ENCODE peak calls at places on chromosomes 6 and 20, in six cellular contexts. One of them, this sample, is unnamed.
A peak's percentile ranks its signal among the peaks of the same experiment; 100 is the strongest.

GRCh38 chr6:155080876-155081845 is 86.0 kb downstream of the TIAM2 start:
- DNase-seq in mesendoderm: no peak
- DNase-seq in mesenchymal stem cell: peak; percentile 37
- DNase-seq in H1: no peak
- DNase-seq in neuronal stem cell: no peak
- DNase-seq in IMR-90: peak; percentile 46
- DNase-seq in this sample: peak; percentile 58

GRCh38 chr20:3164043-3164762 is 4.5 kb upstream of the FASTKD5 start:
- DNase-seq in IMR-90: no peak
- DNase-seq in mesendoderm: no peak
- DNase-seq in neuronal stem cell: no peak
- DNase-seq in H1: no peak
- DNase-seq in mesenchymal stem cell: no peak
- DNase-seq in this sample: no peak

GRCh38 chr20:14632906-14633305 is 295.5 kb upstream of the FLRT3 start:
- DNase-seq in mesendoderm: peak; percentile 39
- DNase-seq in mesenchymal stem cell: no peak
- DNase-seq in H1: no peak
- DNase-seq in neuronal stem cell: no peak
- DNase-seq in IMR-90: no peak
- DNase-seq in this sample: no peak

GRCh38 chr20:33733654-33734576 is 2.1 kb downstream of the ZNF341 start:
- DNase-seq in mesenchymal stem cell: peak; percentile 87
- DNase-seq in mesendoderm: peak; percentile 87
- DNase-seq in H1: no peak
- DNase-seq in neuronal stem cell: no peak
- DNase-seq in IMR-90: peak; percentile 64
- DNase-seq in this sample: peak; percentile 82

GRCh38 chr20:14355791-14356190 is 18.4 kb upstream of the FLRT3 start:
- DNase-seq in H1: no peak
- DNase-seq in neuronal stem cell: no peak
- DNase-seq in IMR-90: no peak
- DNase-seq in mesenchymal stem cell: no peak
- DNase-seq in mesendoderm: peak; percentile 80
- DNase-seq in this sample: peak; percentile 37

GRCh38 chr6:34616230-34616591 is 60.1 kb upstream of the SPDEF start:
- DNase-seq in mesendoderm: no peak
- DNase-seq in mesenchymal stem cell: no peak
- DNase-seq in H1: no peak
- DNase-seq in neuronal stem cell: no peak
- DNase-seq in IMR-90: no peak
- DNase-seq in this sample: no peak

GRCh38 chr6:169843991-169844390 is 92.6 kb downstream of the ERMARD start:
- DNase-seq in IMR-90: no peak
- DNase-seq in H1: no peak
- DNase-seq in mesenchymal stem cell: no peak
- DNase-seq in neuronal stem cell: no peak
- DNase-seq in mesendoderm: no peak
- DNase-seq in this sample: no peak

GRCh38 chr20:58893355-58894151 is 41.0 kb downstream of the GNAS start:
- DNase-seq in mesenchymal stem cell: peak; percentile 62
- DNase-seq in H1: no peak
- DNase-seq in IMR-90: peak; percentile 34
- DNase-seq in neuronal stem cell: no peak
- DNase-seq in mesendoderm: no peak
- DNase-seq in this sample: peak; percentile 36

GRCh38 chr6:108555399-108556052 is 5.2 kb upstream of the FOXO3 start:
- DNase-seq in H1: no peak
- DNase-seq in neuronal stem cell: no peak
- DNase-seq in mesenchymal stem cell: no peak
- DNase-seq in IMR-90: no peak
- DNase-seq in mesendoderm: no peak
- DNase-seq in this sample: no peak

GRCh38 chr6:109055771-109056235 is 38.8 kb downstream of the SESN1 start:
- DNase-seq in mesenchymal stem cell: peak; percentile 32
- DNase-seq in H1: no peak
- DNase-seq in IMR-90: peak; percentile 41
- DNase-seq in mesendoderm: no peak
- DNase-seq in neuronal stem cell: no peak
- DNase-seq in this sample: no peak

GRCh38 chr6:81241717-81242116 is 510.8 kb downstream of the TENT5A start:
- DNase-seq in neuronal stem cell: no peak
- DNase-seq in mesendoderm: peak; percentile 33
- DNase-seq in mesenchymal stem cell: peak; percentile 38
- DNase-seq in H1: no peak
- DNase-seq in IMR-90: peak; percentile 49
- DNase-seq in this sample: peak; percentile 71

GRCh38 chr20:50144362-50144761 is 9.2 kb downstream of the PEDS1 start:
- DNase-seq in neuronal stem cell: no peak
- DNase-seq in IMR-90: peak; percentile 99
- DNase-seq in mesenchymal stem cell: peak; percentile 100
- DNase-seq in mesendoderm: peak; percentile 42
- DNase-seq in H1: no peak
- DNase-seq in this sample: peak; percentile 93

GRCh38 chr20:39880890-39881289 is 808.1 kb downstream of the MAFB start:
- DNase-seq in mesenchymal stem cell: no peak
- DNase-seq in H1: peak; percentile 9
- DNase-seq in IMR-90: no peak
- DNase-seq in neuronal stem cell: no peak
- DNase-seq in mesendoderm: peak; percentile 41
- DNase-seq in this sample: no peak

GRCh38 chr20:53707341-53708102 is 113.9 kb upstream of the ZNF217 start:
- DNase-seq in H1: no peak
- DNase-seq in mesendoderm: no peak
- DNase-seq in mesenchymal stem cell: peak; percentile 65
- DNase-seq in IMR-90: peak; percentile 66
- DNase-seq in neuronal stem cell: no peak
- DNase-seq in this sample: no peak

GRCh38 chr20:53900380-53900999 is 169.9 kb downstream of the BCAS1 start:
- DNase-seq in H1: no peak
- DNase-seq in mesendoderm: no peak
- DNase-seq in neuronal stem cell: no peak
- DNase-seq in mesenchymal stem cell: peak; percentile 95
- DNase-seq in IMR-90: peak; percentile 95
- DNase-seq in this sample: no peak

GRCh38 chr20:33910056-33910455 is 83.7 kb upstream of the RALY start:
- DNase-seq in IMR-90: peak; percentile 71
- DNase-seq in mesenchymal stem cell: peak; percentile 30
- DNase-seq in neuronal stem cell: no peak
- DNase-seq in mesendoderm: no peak
- DNase-seq in H1: no peak
- DNase-seq in this sample: no peak

GRCh38 chr6:16257999-16258708 is 19.8 kb downstream of the GMPR start:
- DNase-seq in neuronal stem cell: no peak
- DNase-seq in mesendoderm: peak; percentile 88
- DNase-seq in IMR-90: peak; percentile 17
- DNase-seq in mesenchymal stem cell: no peak
- DNase-seq in H1: no peak
- DNase-seq in this sample: peak; percentile 69

GRCh38 chr6:123415844-123416468 is 220.8 kb downstream of the TRDN start:
- DNase-seq in IMR-90: peak; percentile 37
- DNase-seq in neuronal stem cell: peak; percentile 47
- DNase-seq in mesendoderm: peak; percentile 69
- DNase-seq in H1: no peak
- DNase-seq in mesenchymal stem cell: peak; percentile 63
- DNase-seq in this sample: peak; percentile 36

GRCh38 chr20:2101057-2101934 is at the start of gene STK35:
- DNase-seq in H1: no peak
- DNase-seq in mesendoderm: peak; percentile 76
- DNase-seq in mesenchymal stem cell: no peak
- DNase-seq in neuronal stem cell: no peak
- DNase-seq in IMR-90: no peak
- DNase-seq in this sample: peak; percentile 51

GRCh38 chr20:34037121-34037520 is 43.4 kb downstream of the RALY start:
- DNase-seq in mesendoderm: peak; percentile 48
- DNase-seq in IMR-90: no peak
- DNase-seq in H1: no peak
- DNase-seq in neuronal stem cell: no peak
- DNase-seq in mesenchymal stem cell: no peak
- DNase-seq in this sample: no peak

GRCh38 chr6:116685437-116685993 is 4.5 kb downstream of the KPNA5 start:
- DNase-seq in H1: no peak
- DNase-seq in mesendoderm: no peak
- DNase-seq in IMR-90: no peak
- DNase-seq in mesenchymal stem cell: peak; percentile 16
- DNase-seq in neuronal stem cell: no peak
- DNase-seq in this sample: no peak

GRCh38 chr6:6491761-6492160 is 96.8 kb upstream of the LY86 start:
- DNase-seq in IMR-90: no peak
- DNase-seq in H1: no peak
- DNase-seq in mesendoderm: no peak
- DNase-seq in mesenchymal stem cell: no peak
- DNase-seq in neuronal stem cell: no peak
- DNase-seq in this sample: no peak

GRCh38 chr6:64258752-64259151 is 623.1 kb downstream of the PHF3 start:
- DNase-seq in H1: no peak
- DNase-seq in IMR-90: no peak
- DNase-seq in mesenchymal stem cell: no peak
- DNase-seq in neuronal stem cell: no peak
- DNase-seq in mesendoderm: no peak
- DNase-seq in this sample: no peak

GRCh38 chr6:34246563-34247391 is 2.0 kb downstream of the SMIM29 start:
- DNase-seq in IMR-90: peak; percentile 46
- DNase-seq in mesendoderm: peak; percentile 88
- DNase-seq in neuronal stem cell: no peak
- DNase-seq in H1: no peak
- DNase-seq in mesenchymal stem cell: peak; percentile 65
- DNase-seq in this sample: peak; percentile 19

GRCh38 chr6:32045811-32046449 is 7.7 kb downstream of the CYP21A2 start:
- DNase-seq in mesenchymal stem cell: peak; percentile 28
- DNase-seq in mesendoderm: no peak
- DNase-seq in IMR-90: no peak
- DNase-seq in neuronal stem cell: no peak
- DNase-seq in H1: no peak
- DNase-seq in this sample: no peak

GRCh38 chr20:11108102-11108842 is 434.5 kb upstream of the JAG1 start:
- DNase-seq in neuronal stem cell: no peak
- DNase-seq in H1: no peak
- DNase-seq in mesendoderm: peak; percentile 76
- DNase-seq in mesenchymal stem cell: no peak
- DNase-seq in IMR-90: peak; percentile 39
- DNase-seq in this sample: no peak

GRCh38 chr20:9838378-9839295 is at the start of gene PAK5:
- DNase-seq in IMR-90: peak; percentile 15
- DNase-seq in neuronal stem cell: peak; percentile 89
- DNase-seq in H1: peak; percentile 85
- DNase-seq in mesendoderm: peak; percentile 96
- DNase-seq in mesenchymal stem cell: peak; percentile 6
- DNase-seq in this sample: no peak

GRCh38 chr6:147660334-147661311 is 152.1 kb downstream of the SAMD5 start:
- DNase-seq in mesenchymal stem cell: no peak
- DNase-seq in H1: no peak
- DNase-seq in mesendoderm: no peak
- DNase-seq in IMR-90: no peak
- DNase-seq in neuronal stem cell: no peak
- DNase-seq in this sample: no peak

GRCh38 chr20:31811796-31812728 is 7.1 kb upstream of the MYLK2 start:
- DNase-seq in mesendoderm: no peak
- DNase-seq in mesenchymal stem cell: peak; percentile 83
- DNase-seq in IMR-90: peak; percentile 96
- DNase-seq in neuronal stem cell: no peak
- DNase-seq in H1: no peak
- DNase-seq in this sample: no peak

DNA sequence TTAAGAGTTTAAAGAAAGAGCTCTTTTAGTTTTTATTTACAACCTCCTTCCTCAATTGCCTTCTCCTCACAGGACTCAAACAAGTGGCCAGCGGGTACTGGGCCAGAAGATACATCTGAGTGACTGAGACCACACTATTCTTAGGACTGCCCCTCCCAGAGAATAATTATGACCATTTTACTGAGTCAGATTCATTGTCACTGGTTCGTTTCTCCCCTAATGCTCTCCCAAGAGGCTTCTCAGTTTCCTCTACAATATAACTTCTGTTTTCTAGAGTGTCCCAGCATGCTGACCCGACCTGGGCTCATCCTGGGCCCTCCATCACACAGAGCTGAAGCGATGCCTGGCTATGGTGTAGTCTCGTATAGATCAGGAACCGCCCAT is 279.9 kb downstream of the CD83 start:
- DNase-seq in mesenchymal stem cell: no peak
- DNase-seq in neuronal stem cell: no peak
- DNase-seq in IMR-90: no peak
- DNase-seq in mesendoderm: no peak
- DNase-seq in H1: no peak
- DNase-seq in this sample: no peak
- H3K4me3 ChIP-seq in mesenchymal stem cell: no peak overlapping the region
- H3K4me3 ChIP-seq in neuronal stem cell: no peak overlapping the region
- H3K4me3 ChIP-seq in IMR-90: no peak overlapping the region
- H3K4me3 ChIP-seq in mesendoderm: no peak overlapping the region
- H3K4me3 ChIP-seq in H1: no peak overlapping the region
- H3K4me3 ChIP-seq in this sample: no peak overlapping the region

DNA sequence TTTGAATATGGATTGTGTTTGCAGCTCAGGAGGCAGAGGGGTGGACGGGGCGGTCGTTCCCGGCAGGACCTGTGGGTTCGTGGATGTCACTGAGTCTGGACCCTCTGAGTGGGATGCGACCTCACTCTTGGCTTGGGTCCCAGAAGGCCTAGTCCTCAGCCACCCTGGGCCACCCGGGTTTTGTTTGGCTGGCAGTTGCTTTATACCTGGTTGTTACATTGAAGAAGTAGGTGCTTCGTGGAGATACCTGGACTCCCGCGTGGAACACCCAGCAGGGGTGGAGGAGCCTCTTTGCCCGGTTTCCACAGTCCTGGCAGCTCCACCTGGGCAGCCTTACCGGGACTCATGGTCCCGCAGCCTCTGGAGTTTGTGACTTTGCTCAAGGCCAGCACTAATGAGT is 405.1 kb downstream of the TAF4 start:
- DNase-seq in neuronal stem cell: no peak
- DNase-seq in H1: no peak
- DNase-seq in mesendoderm: no peak
- DNase-seq in mesenchymal stem cell: no peak
- DNase-seq in IMR-90: no peak
- DNase-seq in this sample: no peak
- H4K8ac ChIP-seq in neuronal stem cell: no peak overlapping the region
- H4K8ac ChIP-seq in H1: no peak overlapping the region
- H4K8ac ChIP-seq in mesendoderm: no peak overlapping the region
- H4K8ac ChIP-seq in mesenchymal stem cell: no peak overlapping the region
- H4K8ac ChIP-seq in IMR-90: no peak overlapping the region
- H4K8ac ChIP-seq in this sample: no peak overlapping the region

DNA sequence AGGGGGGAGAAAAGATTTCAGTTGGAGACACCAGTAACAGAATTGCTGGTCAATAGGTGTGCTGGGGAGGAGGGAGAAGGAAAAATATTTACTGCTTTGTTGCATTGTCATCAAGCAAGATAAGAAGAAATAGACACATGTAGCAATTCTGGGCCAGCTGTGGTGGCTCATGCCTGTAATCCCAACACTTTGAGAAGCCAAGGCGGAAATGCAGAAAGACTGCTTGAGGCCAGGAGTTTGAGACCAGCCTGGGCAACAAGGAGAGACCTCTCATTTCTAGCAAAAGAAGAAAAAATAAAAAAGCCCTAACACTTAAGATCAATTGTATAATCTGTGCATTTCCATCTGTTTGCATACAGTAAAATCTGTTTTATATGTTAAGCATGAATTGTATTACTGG is 126.6 kb downstream of the ZFP64 start:
- DNase-seq in mesendoderm: no peak
- DNase-seq in IMR-90: no peak
- DNase-seq in neuronal stem cell: no peak
- DNase-seq in H1: no peak
- DNase-seq in mesenchymal stem cell: no peak
- DNase-seq in this sample: no peak
- H3K4me1 ChIP-seq in mesendoderm: no peaks in the 10 kb centered on the region
- H3K4me1 ChIP-seq in IMR-90: no peaks in the 10 kb centered on the region
- H3K4me1 ChIP-seq in neuronal stem cell: peaks cover 2% of the 10 kb centered on the region
- H3K4me1 ChIP-seq in H1: no peaks in the 10 kb centered on the region
- H3K4me1 ChIP-seq in mesenchymal stem cell: peaks cover 3% of the 10 kb centered on the region
- H3K4me1 ChIP-seq in this sample: no peaks in the 10 kb centered on the region

GRCh38 chr6:30060634-30060981 is 457 bp upstream of the POLR1H start:
- DNase-seq in neuronal stem cell: no peak
- DNase-seq in IMR-90: peak; percentile 36
- DNase-seq in mesenchymal stem cell: peak; percentile 65
- DNase-seq in mesendoderm: peak; percentile 43
- DNase-seq in H1: no peak
- DNase-seq in this sample: no peak
- H3K4me3 ChIP-seq in neuronal stem cell: peak overlapping the region; percentile 96
- H3K4me3 ChIP-seq in IMR-90: peak overlapping the region; percentile 83
- H3K4me3 ChIP-seq in mesenchymal stem cell: peak overlapping the region; percentile 68
- H3K4me3 ChIP-seq in mesendoderm: peak overlapping the region; percentile 76
- H3K4me3 ChIP-seq in H1: peak overlapping the region; percentile 100
- H3K4me3 ChIP-seq in this sample: peak overlapping the region; percentile 77